ENCODE peak calls at places on chromosomes 12 and 14, in five cellular contexts. One of them, this sample, is unnamed.

GRCh38 chr14:64117671-64118402 is 176.3 kb downstream of the ESR2 start:
- DNase-seq in activated CD8-positive, alpha-beta T cell treated with anti-CD3 and anti-CD28 coated beads, Interleukin-2, amount 10 ng/mL, durations not matched to agents 7 days and 5 days: no peak
- DNase-seq in RWPE1: peak
- DNase-seq in AG20443: peak
- DNase-seq in ELR: peak
- DNase-seq in this sample: peak

GRCh38 chr14:100446572-100446971 is 123.4 kb downstream of the SLC25A47 start:
- DNase-seq in RWPE1: no peak
- DNase-seq in ELR: no peak
- DNase-seq in activated CD8-positive, alpha-beta T cell treated with anti-CD3 and anti-CD28 coated beads, Interleukin-2, amount 10 ng/mL, durations not matched to agents 7 days and 5 days: no peak
- DNase-seq in AG20443: no peak
- DNase-seq in this sample: peak

GRCh38 chr12:88600272-88600671 is 20.0 kb upstream of the KITLG start:
- DNase-seq in AG20443: peak
- DNase-seq in RWPE1: peak
- DNase-seq in ELR: peak
- DNase-seq in activated CD8-positive, alpha-beta T cell treated with anti-CD3 and anti-CD28 coated beads, Interleukin-2, amount 10 ng/mL, durations not matched to agents 7 days and 5 days: no peak
- DNase-seq in this sample: no peak

GRCh38 chr14:28754209-28754985 is 12.2 kb upstream of the FOXG1 start:
- DNase-seq in activated CD8-positive, alpha-beta T cell treated with anti-CD3 and anti-CD28 coated beads, Interleukin-2, amount 10 ng/mL, durations not matched to agents 7 days and 5 days: no peak
- DNase-seq in ELR: peak
- DNase-seq in AG20443: peak
- DNase-seq in RWPE1: peak
- DNase-seq in this sample: no peak

GRCh38 chr12:28569698-28570411 is 379.6 kb downstream of the CCDC91 start:
- DNase-seq in ELR: peak
- DNase-seq in AG20443: peak
- DNase-seq in RWPE1: no peak
- DNase-seq in activated CD8-positive, alpha-beta T cell treated with anti-CD3 and anti-CD28 coated beads, Interleukin-2, amount 10 ng/mL, durations not matched to agents 7 days and 5 days: no peak
- DNase-seq in this sample: no peak

GRCh38 chr12:110744176-110744575 is 1.5 kb upstream of the PPP1CC start:
- DNase-seq in RWPE1: peak
- DNase-seq in activated CD8-positive, alpha-beta T cell treated with anti-CD3 and anti-CD28 coated beads, Interleukin-2, amount 10 ng/mL, durations not matched to agents 7 days and 5 days: no peak
- DNase-seq in AG20443: peak
- DNase-seq in ELR: peak
- DNase-seq in this sample: no peak

GRCh38 chr12:57208946-57209282 is 7.7 kb upstream of the NXPH4 start:
- DNase-seq in RWPE1: no peak
- DNase-seq in AG20443: no peak
- DNase-seq in activated CD8-positive, alpha-beta T cell treated with anti-CD3 and anti-CD28 coated beads, Interleukin-2, amount 10 ng/mL, durations not matched to agents 7 days and 5 days: no peak
- DNase-seq in ELR: no peak
- DNase-seq in this sample: no peak

GRCh38 chr12:19757317-19757877 is 318.1 kb downstream of the AEBP2 start:
- DNase-seq in ELR: peak
- DNase-seq in AG20443: peak
- DNase-seq in activated CD8-positive, alpha-beta T cell treated with anti-CD3 and anti-CD28 coated beads, Interleukin-2, amount 10 ng/mL, durations not matched to agents 7 days and 5 days: no peak
- DNase-seq in RWPE1: no peak
- DNase-seq in this sample: no peak

GRCh38 chr12:97555547-97556200 is 93.1 kb downstream of the RMST start:
- DNase-seq in RWPE1: no peak
- DNase-seq in ELR: no peak
- DNase-seq in AG20443: no peak
- DNase-seq in activated CD8-positive, alpha-beta T cell treated with anti-CD3 and anti-CD28 coated beads, Interleukin-2, amount 10 ng/mL, durations not matched to agents 7 days and 5 days: no peak
- DNase-seq in this sample: no peak

GRCh38 chr14:99314623-99315022 is 42.6 kb upstream of the BCL11B start:
- DNase-seq in AG20443: no peak
- DNase-seq in activated CD8-positive, alpha-beta T cell treated with anti-CD3 and anti-CD28 coated beads, Interleukin-2, amount 10 ng/mL, durations not matched to agents 7 days and 5 days: no peak
- DNase-seq in ELR: no peak
- DNase-seq in RWPE1: no peak
- DNase-seq in this sample: no peak

GRCh38 chr12:65492997-65493892 is 214.8 kb downstream of the MSRB3 start:
- DNase-seq in ELR: no peak
- DNase-seq in activated CD8-positive, alpha-beta T cell treated with anti-CD3 and anti-CD28 coated beads, Interleukin-2, amount 10 ng/mL, durations not matched to agents 7 days and 5 days: no peak
- DNase-seq in AG20443: no peak
- DNase-seq in RWPE1: no peak
- DNase-seq in this sample: no peak

GRCh38 chr12:107165581-107165980 is 72.2 kb upstream of the CRY1 start:
- DNase-seq in AG20443: no peak
- DNase-seq in ELR: no peak
- DNase-seq in RWPE1: no peak
- DNase-seq in activated CD8-positive, alpha-beta T cell treated with anti-CD3 and anti-CD28 coated beads, Interleukin-2, amount 10 ng/mL, durations not matched to agents 7 days and 5 days: no peak
- DNase-seq in this sample: no peak

GRCh38 chr12:116055895-116056607 is 221.4 kb downstream of the MED13L start:
- DNase-seq in activated CD8-positive, alpha-beta T cell treated with anti-CD3 and anti-CD28 coated beads, Interleukin-2, amount 10 ng/mL, durations not matched to agents 7 days and 5 days: peak
- DNase-seq in AG20443: no peak
- DNase-seq in RWPE1: no peak
- DNase-seq in ELR: no peak
- DNase-seq in this sample: no peak

GRCh38 chr12:99439399-99439798 is 208.2 kb upstream of the GARIN6 start:
- DNase-seq in AG20443: no peak
- DNase-seq in activated CD8-positive, alpha-beta T cell treated with anti-CD3 and anti-CD28 coated beads, Interleukin-2, amount 10 ng/mL, durations not matched to agents 7 days and 5 days: no peak
- DNase-seq in ELR: no peak
- DNase-seq in RWPE1: no peak
- DNase-seq in this sample: no peak

GRCh38 chr12:59164991-59165718 is 244.9 kb upstream of the LRIG3 start:
- DNase-seq in activated CD8-positive, alpha-beta T cell treated with anti-CD3 and anti-CD28 coated beads, Interleukin-2, amount 10 ng/mL, durations not matched to agents 7 days and 5 days: no peak
- DNase-seq in AG20443: peak
- DNase-seq in ELR: peak
- DNase-seq in RWPE1: peak
- DNase-seq in this sample: no peak

GRCh38 chr12:132354211-132354981 is 25.0 kb upstream of the GALNT9 start:
- DNase-seq in RWPE1: no peak
- DNase-seq in activated CD8-positive, alpha-beta T cell treated with anti-CD3 and anti-CD28 coated beads, Interleukin-2, amount 10 ng/mL, durations not matched to agents 7 days and 5 days: no peak
- DNase-seq in ELR: no peak
- DNase-seq in AG20443: no peak
- DNase-seq in this sample: no peak

GRCh38 chr12:89469361-89469760 is 55.2 kb downstream of the GALNT4 start:
- DNase-seq in AG20443: peak
- DNase-seq in ELR: peak
- DNase-seq in activated CD8-positive, alpha-beta T cell treated with anti-CD3 and anti-CD28 coated beads, Interleukin-2, amount 10 ng/mL, durations not matched to agents 7 days and 5 days: peak
- DNase-seq in RWPE1: peak
- DNase-seq in this sample: no peak

GRCh38 chr12:77232045-77232444 is 166.7 kb upstream of the E2F7 start:
- DNase-seq in RWPE1: no peak
- DNase-seq in AG20443: peak
- DNase-seq in activated CD8-positive, alpha-beta T cell treated with anti-CD3 and anti-CD28 coated beads, Interleukin-2, amount 10 ng/mL, durations not matched to agents 7 days and 5 days: no peak
- DNase-seq in ELR: peak
- DNase-seq in this sample: no peak

GRCh38 chr12:64411427-64411826 is 7.2 kb downstream of the XPOT start:
- DNase-seq in ELR: no peak
- DNase-seq in RWPE1: no peak
- DNase-seq in activated CD8-positive, alpha-beta T cell treated with anti-CD3 and anti-CD28 coated beads, Interleukin-2, amount 10 ng/mL, durations not matched to agents 7 days and 5 days: no peak
- DNase-seq in AG20443: no peak
- DNase-seq in this sample: no peak

GRCh38 chr12:91982946-91983345 is 162.7 kb downstream of the BTG1 start:
- DNase-seq in ELR: no peak
- DNase-seq in RWPE1: no peak
- DNase-seq in activated CD8-positive, alpha-beta T cell treated with anti-CD3 and anti-CD28 coated beads, Interleukin-2, amount 10 ng/mL, durations not matched to agents 7 days and 5 days: no peak
- DNase-seq in AG20443: no peak
- DNase-seq in this sample: no peak

GRCh38 chr12:109387425-109388166 is 39.9 kb downstream of the MYO1H start:
- DNase-seq in AG20443: peak
- DNase-seq in activated CD8-positive, alpha-beta T cell treated with anti-CD3 and anti-CD28 coated beads, Interleukin-2, amount 10 ng/mL, durations not matched to agents 7 days and 5 days: no peak
- DNase-seq in RWPE1: no peak
- DNase-seq in ELR: peak
- DNase-seq in this sample: no peak